ENCODE peak calls at places on chromosomes 2 and 18, in eight cellular contexts. One of them, this sample, is unnamed.

GRCh38 chr2:239967244-239968036 is 57.7 kb downstream of the NDUFA10 start:
- DNase-seq in adrenal gland: peak
- DNase-seq in astrocyte of the spinal cord: no peak
- DNase-seq in ascending aorta: no peak
- DNase-seq in keratinocyte: no peak
- DNase-seq in thoracic aorta: no peak
- DNase-seq in H9: no peak
- DNase-seq in epithelial cell of esophagus: no peak
- DNase-seq in this sample: no peak

GRCh38 chr2:175931751-175932295 is 70.2 kb downstream of the LNPK start:
- DNase-seq in thoracic aorta: no peak
- DNase-seq in adrenal gland: no peak
- DNase-seq in epithelial cell of esophagus: no peak
- DNase-seq in H9: no peak
- DNase-seq in astrocyte of the spinal cord: peak
- DNase-seq in keratinocyte: no peak
- DNase-seq in ascending aorta: no peak
- DNase-seq in this sample: no peak

GRCh38 chr2:109135572-109136185 is 6.7 kb downstream of the SH3RF3 start:
- DNase-seq in epithelial cell of esophagus: no peak
- DNase-seq in H9: no peak
- DNase-seq in adrenal gland: no peak
- DNase-seq in astrocyte of the spinal cord: peak
- DNase-seq in keratinocyte: no peak
- DNase-seq in thoracic aorta: no peak
- DNase-seq in ascending aorta: peak
- DNase-seq in this sample: no peak

GRCh38 chr2:45494275-45494977 is 116.6 kb downstream of the SRBD1 start:
- DNase-seq in adrenal gland: no peak
- DNase-seq in thoracic aorta: no peak
- DNase-seq in astrocyte of the spinal cord: peak
- DNase-seq in epithelial cell of esophagus: peak
- DNase-seq in ascending aorta: no peak
- DNase-seq in H9: no peak
- DNase-seq in keratinocyte: peak
- DNase-seq in this sample: no peak

GRCh38 chr2:215728504-215729065 is 284.8 kb downstream of the MREG start:
- DNase-seq in H9: no peak
- DNase-seq in epithelial cell of esophagus: peak
- DNase-seq in adrenal gland: no peak
- DNase-seq in astrocyte of the spinal cord: peak
- DNase-seq in thoracic aorta: no peak
- DNase-seq in ascending aorta: peak
- DNase-seq in keratinocyte: no peak
- DNase-seq in this sample: no peak

GRCh38 chr2:227406177-227407031 is 18.7 kb upstream of the SCYGR1 start:
- DNase-seq in keratinocyte: peak
- DNase-seq in astrocyte of the spinal cord: peak
- DNase-seq in epithelial cell of esophagus: peak
- DNase-seq in H9: peak
- DNase-seq in thoracic aorta: peak
- DNase-seq in ascending aorta: peak
- DNase-seq in adrenal gland: peak
- DNase-seq in this sample: no peak

GRCh38 chr2:68771211-68771721 is 36.7 kb downstream of the ARHGAP25 start:
- DNase-seq in epithelial cell of esophagus: no peak
- DNase-seq in H9: no peak
- DNase-seq in adrenal gland: no peak
- DNase-seq in ascending aorta: no peak
- DNase-seq in keratinocyte: no peak
- DNase-seq in astrocyte of the spinal cord: no peak
- DNase-seq in thoracic aorta: no peak
- DNase-seq in this sample: no peak

GRCh38 chr2:224099846-224100643 is 61.0 kb upstream of the SERPINE2 start:
- DNase-seq in epithelial cell of esophagus: no peak
- DNase-seq in thoracic aorta: no peak
- DNase-seq in keratinocyte: no peak
- DNase-seq in adrenal gland: no peak
- DNase-seq in H9: no peak
- DNase-seq in astrocyte of the spinal cord: no peak
- DNase-seq in ascending aorta: no peak
- DNase-seq in this sample: no peak

GRCh38 chr18:23890589-23890988 is 124.0 kb upstream of the TTC39C start:
- DNase-seq in epithelial cell of esophagus: no peak
- DNase-seq in thoracic aorta: no peak
- DNase-seq in adrenal gland: no peak
- DNase-seq in astrocyte of the spinal cord: peak
- DNase-seq in keratinocyte: no peak
- DNase-seq in H9: no peak
- DNase-seq in ascending aorta: no peak
- DNase-seq in this sample: no peak

GRCh38 chr2:183229386-183229785 is 105.1 kb downstream of the NUP35 start:
- DNase-seq in H9: no peak
- DNase-seq in ascending aorta: no peak
- DNase-seq in keratinocyte: no peak
- DNase-seq in thoracic aorta: no peak
- DNase-seq in epithelial cell of esophagus: peak
- DNase-seq in adrenal gland: no peak
- DNase-seq in astrocyte of the spinal cord: peak
- DNase-seq in this sample: no peak

GRCh38 chr2:67899187-67899586 is 163.6 kb downstream of the C1D start:
- DNase-seq in astrocyte of the spinal cord: peak
- DNase-seq in thoracic aorta: no peak
- DNase-seq in H9: no peak
- DNase-seq in keratinocyte: no peak
- DNase-seq in adrenal gland: no peak
- DNase-seq in ascending aorta: no peak
- DNase-seq in epithelial cell of esophagus: no peak
- DNase-seq in this sample: no peak

GRCh38 chr2:157325786-157326185 is at the start of gene ERMN:
- DNase-seq in astrocyte of the spinal cord: no peak
- DNase-seq in thoracic aorta: no peak
- DNase-seq in ascending aorta: no peak
- DNase-seq in epithelial cell of esophagus: peak
- DNase-seq in H9: peak
- DNase-seq in keratinocyte: no peak
- DNase-seq in adrenal gland: no peak
- DNase-seq in this sample: no peak

GRCh38 chr2:193580176-193580950 is 1385.6 kb upstream of the TMEFF2 start:
- DNase-seq in adrenal gland: no peak
- DNase-seq in H9: no peak
- DNase-seq in ascending aorta: no peak
- DNase-seq in epithelial cell of esophagus: no peak
- DNase-seq in keratinocyte: no peak
- DNase-seq in astrocyte of the spinal cord: no peak
- DNase-seq in thoracic aorta: no peak
- DNase-seq in this sample: no peak

GRCh38 chr2:46684661-46685060 is 205.3 kb downstream of the TMEM247 start:
- DNase-seq in keratinocyte: no peak
- DNase-seq in astrocyte of the spinal cord: no peak
- DNase-seq in ascending aorta: no peak
- DNase-seq in H9: no peak
- DNase-seq in adrenal gland: no peak
- DNase-seq in thoracic aorta: no peak
- DNase-seq in epithelial cell of esophagus: no peak
- DNase-seq in this sample: no peak

GRCh38 chr2:64626963-64627760 is 26.6 kb downstream of the SERTAD2 start:
- DNase-seq in astrocyte of the spinal cord: no peak
- DNase-seq in ascending aorta: no peak
- DNase-seq in H9: peak
- DNase-seq in adrenal gland: peak
- DNase-seq in thoracic aorta: no peak
- DNase-seq in keratinocyte: no peak
- DNase-seq in epithelial cell of esophagus: no peak
- DNase-seq in this sample: no peak

GRCh38 chr18:7926526-7926925 is 359.4 kb downstream of the PTPRM start:
- DNase-seq in adrenal gland: no peak
- DNase-seq in H9: peak
- DNase-seq in thoracic aorta: no peak
- DNase-seq in ascending aorta: no peak
- DNase-seq in epithelial cell of esophagus: peak
- DNase-seq in keratinocyte: no peak
- DNase-seq in astrocyte of the spinal cord: no peak
- DNase-seq in this sample: no peak

GRCh38 chr18:79531386-79531785 is 135.7 kb downstream of the NFATC1 start:
- DNase-seq in adrenal gland: peak
- DNase-seq in ascending aorta: no peak
- DNase-seq in astrocyte of the spinal cord: no peak
- DNase-seq in thoracic aorta: no peak
- DNase-seq in epithelial cell of esophagus: no peak
- DNase-seq in keratinocyte: no peak
- DNase-seq in H9: no peak
- DNase-seq in this sample: no peak

GRCh38 chr2:99694331-99694730 is 204.5 kb upstream of the REV1 start:
- DNase-seq in astrocyte of the spinal cord: no peak
- DNase-seq in epithelial cell of esophagus: no peak
- DNase-seq in keratinocyte: no peak
- DNase-seq in adrenal gland: no peak
- DNase-seq in H9: no peak
- DNase-seq in ascending aorta: no peak
- DNase-seq in thoracic aorta: no peak
- DNase-seq in this sample: no peak

GRCh38 chr2:99695121-99695773 is 205.4 kb upstream of the REV1 start:
- DNase-seq in adrenal gland: no peak
- DNase-seq in epithelial cell of esophagus: no peak
- DNase-seq in thoracic aorta: no peak
- DNase-seq in H9: no peak
- DNase-seq in keratinocyte: no peak
- DNase-seq in astrocyte of the spinal cord: no peak
- DNase-seq in ascending aorta: no peak
- DNase-seq in this sample: no peak

GRCh38 chr2:99691931-99692330 is 202.1 kb upstream of the REV1 start:
- DNase-seq in epithelial cell of esophagus: no peak
- DNase-seq in thoracic aorta: no peak
- DNase-seq in adrenal gland: no peak
- DNase-seq in ascending aorta: no peak
- DNase-seq in H9: no peak
- DNase-seq in keratinocyte: no peak
- DNase-seq in astrocyte of the spinal cord: no peak
- DNase-seq in this sample: no peak

GRCh38 chr2:99695856-99696255 is 206.0 kb upstream of the REV1 start:
- DNase-seq in ascending aorta: no peak
- DNase-seq in astrocyte of the spinal cord: no peak
- DNase-seq in keratinocyte: no peak
- DNase-seq in H9: no peak
- DNase-seq in thoracic aorta: no peak
- DNase-seq in epithelial cell of esophagus: no peak
- DNase-seq in adrenal gland: no peak
- DNase-seq in this sample: no peak

GRCh38 chr2:99692785-99693184 is 203.0 kb upstream of the REV1 start:
- DNase-seq in ascending aorta: no peak
- DNase-seq in adrenal gland: no peak
- DNase-seq in keratinocyte: no peak
- DNase-seq in astrocyte of the spinal cord: no peak
- DNase-seq in thoracic aorta: no peak
- DNase-seq in epithelial cell of esophagus: no peak
- DNase-seq in H9: peak
- DNase-seq in this sample: no peak
- TF ChIP-seq CTCF in ascending aorta: no peak
- TF ChIP-seq CTCF in adrenal gland: no peak
- TF ChIP-seq CTCF in keratinocyte: peak
- TF ChIP-seq CTCF in astrocyte of the spinal cord: no peak
- TF ChIP-seq CTCF in thoracic aorta: no peak
- TF ChIP-seq CTCF in epithelial cell of esophagus: no peak
- TF ChIP-seq CTCF in H9: peak
- TF ChIP-seq CTCF in this sample: no peak

GRCh38 chr2:74007120-74007519 is 22.4 kb downstream of the TET3 start:
- DNase-seq in adrenal gland: no peak
- DNase-seq in ascending aorta: peak
- DNase-seq in keratinocyte: no peak
- DNase-seq in thoracic aorta: no peak
- DNase-seq in H9: no peak
- DNase-seq in epithelial cell of esophagus: no peak
- DNase-seq in astrocyte of the spinal cord: no peak
- DNase-seq in this sample: no peak
- TF ChIP-seq CTCF in adrenal gland: no peak
- TF ChIP-seq CTCF in ascending aorta: no peak
- TF ChIP-seq CTCF in keratinocyte: no peak
- TF ChIP-seq CTCF in thoracic aorta: no peak
- TF ChIP-seq CTCF in H9: no peak
- TF ChIP-seq CTCF in epithelial cell of esophagus: no peak
- TF ChIP-seq CTCF in astrocyte of the spinal cord: no peak
- TF ChIP-seq CTCF in this sample: no peak

DNA sequence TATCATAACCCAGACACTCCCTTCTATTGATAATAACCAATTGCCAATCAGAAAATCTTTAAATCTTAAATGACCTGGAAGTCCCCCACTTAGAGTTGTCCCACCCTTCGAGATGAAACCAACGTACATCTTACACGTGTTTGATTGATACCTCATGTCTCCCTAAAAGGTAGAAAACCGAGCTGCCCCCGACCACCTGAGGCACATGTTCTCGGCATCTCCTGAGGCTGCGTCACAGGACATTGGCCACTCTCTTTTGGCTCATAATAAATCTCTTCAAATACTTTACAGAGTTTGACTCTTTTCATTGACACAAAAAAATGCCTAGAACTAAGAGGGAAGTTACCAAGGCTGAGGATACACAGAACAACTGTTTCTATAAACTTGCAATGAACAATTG is 190.0 kb downstream of the RTP5 start:
- DNase-seq in adrenal gland: no peak
- DNase-seq in H9: no peak
- DNase-seq in thoracic aorta: no peak
- DNase-seq in epithelial cell of esophagus: no peak
- DNase-seq in keratinocyte: no peak
- DNase-seq in astrocyte of the spinal cord: no peak
- DNase-seq in ascending aorta: no peak
- DNase-seq in this sample: no peak
- TF ChIP-seq CTCF in adrenal gland: no peak
- TF ChIP-seq CTCF in H9: no peak
- TF ChIP-seq CTCF in thoracic aorta: no peak
- TF ChIP-seq CTCF in epithelial cell of esophagus: no peak
- TF ChIP-seq CTCF in keratinocyte: no peak
- TF ChIP-seq CTCF in astrocyte of the spinal cord: no peak
- TF ChIP-seq CTCF in ascending aorta: no peak
- TF ChIP-seq CTCF in this sample: no peak

GRCh38 chr18:47265197-47265596 is 13.7 kb upstream of the SKOR2 start:
- DNase-seq in keratinocyte: no peak
- DNase-seq in thoracic aorta: no peak
- DNase-seq in H9: no peak
- DNase-seq in adrenal gland: no peak
- DNase-seq in epithelial cell of esophagus: peak
- DNase-seq in ascending aorta: no peak
- DNase-seq in astrocyte of the spinal cord: peak
- DNase-seq in this sample: no peak

GRCh38 chr18:47261902-47262301 is 10.4 kb upstream of the SKOR2 start:
- DNase-seq in H9: no peak
- DNase-seq in astrocyte of the spinal cord: no peak
- DNase-seq in thoracic aorta: no peak
- DNase-seq in epithelial cell of esophagus: no peak
- DNase-seq in adrenal gland: no peak
- DNase-seq in keratinocyte: no peak
- DNase-seq in ascending aorta: no peak
- DNase-seq in this sample: no peak

GRCh38 chr18:47262397-47263196 is 11.1 kb upstream of the SKOR2 start:
- DNase-seq in ascending aorta: no peak
- DNase-seq in astrocyte of the spinal cord: no peak
- DNase-seq in adrenal gland: no peak
- DNase-seq in epithelial cell of esophagus: no peak
- DNase-seq in keratinocyte: no peak
- DNase-seq in H9: peak
- DNase-seq in thoracic aorta: no peak
- DNase-seq in this sample: no peak

GRCh38 chr18:47263828-47264314 is 12.4 kb upstream of the SKOR2 start:
- DNase-seq in adrenal gland: no peak
- DNase-seq in epithelial cell of esophagus: no peak
- DNase-seq in H9: peak
- DNase-seq in thoracic aorta: no peak
- DNase-seq in astrocyte of the spinal cord: no peak
- DNase-seq in ascending aorta: no peak
- DNase-seq in keratinocyte: no peak
- DNase-seq in this sample: no peak

GRCh38 chr18:47263197-47263827 is 11.9 kb upstream of the SKOR2 start:
- DNase-seq in ascending aorta: no peak
- DNase-seq in thoracic aorta: no peak
- DNase-seq in epithelial cell of esophagus: no peak
- DNase-seq in astrocyte of the spinal cord: no peak
- DNase-seq in adrenal gland: no peak
- DNase-seq in keratinocyte: no peak
- DNase-seq in H9: peak
- DNase-seq in this sample: no peak
- TF ChIP-seq CTCF in ascending aorta: no peak
- TF ChIP-seq CTCF in thoracic aorta: no peak
- TF ChIP-seq CTCF in epithelial cell of esophagus: no peak
- TF ChIP-seq CTCF in astrocyte of the spinal cord: peak
- TF ChIP-seq CTCF in adrenal gland: no peak
- TF ChIP-seq CTCF in keratinocyte: peak
- TF ChIP-seq CTCF in H9: peak
- TF ChIP-seq CTCF in this sample: no peak